ENCODE peak calls at places on chromosomes 7 and 10, in ten cellular contexts. T is IMR-90, L is stomach, X is uterus, Y is A549, B is endothelial cell of umbilical vein, I is ovary, W is suprapubic skin, Q is thyroid gland, A is heart left ventricle. F is an unnamed sample.

GRCh38 chr10:73083234-73083633 is 13.4 kb downstream of the P4HA1 start:
- DNase-seq in T (peak), L (no peak), X (no peak), Y (no peak), B (peak), I (no peak), W (no peak), Q (no peak), A (no peak), F (no peak)

GRCh38 chr7:44617225-44617885 is 10.9 kb downstream of the OGDH start:
- DNase-seq in T (peak), L (no peak), X (no peak), Y (no peak), B (no peak), I (no peak), W (no peak), Q (no peak), A (no peak), F (no peak)

GRCh38 chr10:11742009-11742778 is at the start of gene ECHDC3:
- DNase-seq in T (no peak), L (peak), X (peak), Y (peak), B (peak), I (peak), W (peak), Q (peak), A (peak), F (no peak)

GRCh38 chr10:10730644-10731043 is 287.0 kb upstream of the CELF2 start:
- DNase-seq in T (no peak), L (no peak), X (no peak), Y (no peak), B (no peak), I (no peak), W (no peak), Q (no peak), A (peak), F (no peak)

GRCh38 chr7:157389951-157390730 is 53.3 kb downstream of the DNAJB6 start:
- DNase-seq in T (no peak), L (no peak), X (no peak), Y (no peak), B (no peak), I (no peak), W (peak), Q (peak), A (no peak), F (no peak)

GRCh38 chr7:146510088-146510680 is 393.6 kb downstream of the CNTNAP2 start:
- DNase-seq in T (no peak), L (no peak), X (no peak), Y (peak), B (no peak), I (no peak), W (no peak), Q (no peak), A (no peak), F (no peak)

GRCh38 chr10:21499580-21499909 is 25.9 kb downstream of the SKIDA1 start:
- DNase-seq in T (no peak), L (no peak), X (no peak), Y (no peak), B (no peak), I (no peak), W (no peak), Q (no peak), A (no peak), F (no peak)

GRCh38 chr10:456486-456885 is 233.0 kb downstream of the DIP2C start:
- DNase-seq in T (no peak), L (no peak), X (no peak), Y (no peak), B (no peak), I (no peak), W (no peak), Q (no peak), A (no peak), F (no peak)

GRCh38 chr10:131726460-131726861 is 174.3 kb upstream of the PPP2R2D start:
- DNase-seq in T (no peak), L (peak), X (no peak), Y (no peak), B (no peak), I (peak), W (peak), Q (peak), A (peak), F (no peak)

GRCh38 chr10:118712930-118713634 is 41.7 kb downstream of the CACUL1 start:
- DNase-seq in T (no peak), L (no peak), X (no peak), Y (no peak), B (no peak), I (no peak), W (no peak), Q (no peak), A (no peak), F (no peak)

GRCh38 chr10:13222566-13222965 is 11.6 kb downstream of the UCMA start:
- DNase-seq in T (no peak), L (no peak), X (no peak), Y (no peak), B (no peak), I (no peak), W (no peak), Q (no peak), A (no peak), F (no peak)

GRCh38 chr7:88758355-88759215 is 915 bp upstream of the ZNF804B start:
- DNase-seq in T (no peak), L (no peak), X (no peak), Y (no peak), B (peak), I (no peak), W (no peak), Q (peak), A (peak), F (no peak)

GRCh38 chr10:5684971-5685763 is 529 bp downstream of the TASOR2 start:
- DNase-seq in T (peak), L (peak), X (peak), Y (peak), B (peak), I (peak), W (peak), Q (peak), A (peak), F (no peak)

GRCh38 chr7:37510043-37510634 is 61.5 kb upstream of the ELMO1 start:
- DNase-seq in T (no peak), L (no peak), X (no peak), Y (no peak), B (peak), I (no peak), W (no peak), Q (no peak), A (no peak), F (no peak)
- TF ChIP-seq CTCF in T (peak), L (peak), X (peak), Y (peak), B (peak), I (peak), W (peak), Q (peak), A (peak), F (peak)

GRCh38 chr7:20444041-20444440 is 113.3 kb downstream of the ITGB8 start:
- DNase-seq in T (peak), L (no peak), X (no peak), Y (no peak), B (no peak), I (no peak), W (no peak), Q (no peak), A (no peak), F (no peak)
- H3K27ac ChIP-seq in T (no peak), L (no peak), X (peak), Y (no peak), B (no peak), I (no peak), W (no peak), Q (no peak), A (no peak), F (peak)

GRCh38 chr10:115005771-115006170 is 67.8 kb downstream of the TRUB1 start:
- DNase-seq in T (no peak), L (no peak), X (no peak), Y (no peak), B (no peak), I (no peak), W (no peak), Q (no peak), A (no peak), F (no peak)
- TF ChIP-seq POLR2A in T (no peak), L (no peak), X (no peak), Y (no peak), B (no peak), I (no peak), W (no peak), Q (no peak), A (no peak), F (no peak)

GRCh38 chr7:69892790-69893189 is 294.5 kb downstream of the AUTS2 start:
- DNase-seq in T (no peak), L (no peak), X (no peak), Y (no peak), B (no peak), I (no peak), W (no peak), Q (no peak), A (no peak), F (no peak)
- TF ChIP-seq CTCF in T (no peak), L (no peak), X (no peak), Y (no peak), B (no peak), I (no peak), W (no peak), Q (no peak), A (no peak), F (no peak)

DNA sequence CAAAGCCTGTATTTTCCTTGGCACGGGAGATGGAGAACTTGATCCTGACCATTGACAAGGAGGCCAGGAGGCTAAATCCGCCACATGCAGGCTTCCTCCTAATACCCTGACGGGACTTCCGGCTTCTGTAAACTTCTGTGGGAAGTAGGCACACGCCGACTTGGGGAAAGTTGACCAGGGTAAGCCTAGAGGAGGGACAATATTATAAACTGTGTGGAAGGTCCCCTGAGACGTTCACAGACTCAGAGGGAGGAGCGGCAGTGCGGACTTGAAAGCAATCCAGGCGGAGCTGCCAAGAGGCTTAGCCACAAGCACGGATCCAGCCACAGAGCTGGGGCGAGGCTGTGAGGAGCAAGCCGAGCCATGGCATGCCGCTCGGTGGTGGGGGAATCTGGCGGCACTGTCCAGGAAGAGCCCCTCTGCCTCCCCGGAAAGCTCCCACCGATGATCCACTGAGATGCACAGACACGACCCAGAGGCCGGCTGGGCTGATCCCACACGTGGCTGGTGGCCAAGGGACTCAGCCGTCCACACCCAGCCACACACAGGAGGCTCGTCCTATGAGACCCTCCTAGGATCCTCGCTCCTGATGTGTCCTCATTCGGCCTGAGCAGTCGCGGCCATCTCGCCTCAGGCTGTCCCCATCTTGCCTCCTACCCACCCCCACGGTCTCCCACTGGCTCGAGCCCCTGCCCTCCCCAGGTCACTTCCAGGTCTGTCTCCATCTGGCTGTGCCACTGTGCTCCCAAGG is 40.0 kb upstream of the INSIG1 start:
- DNase-seq in T (no peak), L (peak), X (peak), Y (no peak), B (peak), I (peak), W (peak), Q (peak), A (peak), F (no peak)
- H3K27ac ChIP-seq in T (no peak), L (peak), X (peak), Y (no peak), B (no peak), I (peak), W (peak), Q (peak), A (peak), F (peak)

DNA sequence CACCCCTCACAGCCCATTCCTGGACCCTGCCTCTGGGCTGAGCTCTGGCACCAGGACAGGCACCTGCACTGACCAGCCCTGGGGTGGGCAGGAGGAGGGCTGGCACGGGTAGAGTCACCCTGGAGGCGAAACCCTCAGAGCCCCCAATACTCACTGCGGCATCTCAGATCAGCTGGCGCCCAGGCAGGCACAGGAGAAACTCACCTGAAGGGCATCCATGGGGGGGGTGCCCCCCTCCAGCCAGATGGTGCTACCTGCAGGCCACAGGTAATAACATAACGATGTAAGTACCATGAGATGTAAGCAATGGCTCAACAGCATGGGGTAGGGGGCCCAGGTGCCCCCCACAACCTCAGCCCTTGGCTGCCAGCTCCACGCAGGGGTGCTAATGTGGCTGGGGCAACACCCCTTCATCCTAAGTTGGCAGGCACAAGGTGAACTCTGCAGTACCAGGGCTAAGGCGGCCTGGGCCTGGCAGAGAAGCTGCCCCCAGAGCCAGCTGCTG is 12.1 kb upstream of the PYROXD2 start:
- DNase-seq in T (no peak), L (no peak), X (no peak), Y (no peak), B (no peak), I (no peak), W (no peak), Q (no peak), A (peak), F (no peak)
- TF ChIP-seq POLR2A in T (no peak), L (no peak), X (no peak), Y (no peak), B (no peak), I (no peak), W (no peak), Q (no peak), A (no peak), F (no peak)

F was measured in vagina.